ENCODE peak calls at places on chromosome 9, in six cellular contexts. One of them, this sample, is unnamed.

GRCh38 chr9:116151199-116151598 is 2.4 kb upstream of the PAPPA start:
- DNase-seq in body of pancreas: no peak
- DNase-seq in endothelial cell of umbilical vein: no peak
- DNase-seq in right atrium auricular region: no peak
- DNase-seq in ovary: no peak
- DNase-seq in heart right ventricle: no peak
- DNase-seq in this sample: no peak

GRCh38 chr9:37575511-37575914 is 667 bp downstream of the FBXO10 start:
- DNase-seq in endothelial cell of umbilical vein: peak
- DNase-seq in ovary: no peak
- DNase-seq in heart right ventricle: no peak
- DNase-seq in right atrium auricular region: no peak
- DNase-seq in body of pancreas: no peak
- DNase-seq in this sample: no peak

GRCh38 chr9:93054758-93055704 is 3.5 kb upstream of the SUSD3 start:
- DNase-seq in endothelial cell of umbilical vein: no peak
- DNase-seq in body of pancreas: no peak
- DNase-seq in ovary: no peak
- DNase-seq in heart right ventricle: no peak
- DNase-seq in right atrium auricular region: no peak
- DNase-seq in this sample: no peak

GRCh38 chr9:114450833-114451706 is 54.2 kb downstream of the WHRN start:
- DNase-seq in ovary: no peak
- DNase-seq in endothelial cell of umbilical vein: no peak
- DNase-seq in right atrium auricular region: no peak
- DNase-seq in heart right ventricle: no peak
- DNase-seq in body of pancreas: peak
- DNase-seq in this sample: no peak

GRCh38 chr9:124262596-124263045 is 4.9 kb downstream of the NEK6 start:
- DNase-seq in ovary: no peak
- DNase-seq in heart right ventricle: no peak
- DNase-seq in right atrium auricular region: no peak
- DNase-seq in endothelial cell of umbilical vein: no peak
- DNase-seq in body of pancreas: no peak
- DNase-seq in this sample: no peak

GRCh38 chr9:4970970-4971641 is 14.0 kb upstream of the JAK2 start:
- DNase-seq in body of pancreas: no peak
- DNase-seq in heart right ventricle: no peak
- DNase-seq in ovary: no peak
- DNase-seq in endothelial cell of umbilical vein: no peak
- DNase-seq in right atrium auricular region: no peak
- DNase-seq in this sample: no peak

GRCh38 chr9:12775373-12775962 is 648 bp downstream of the LURAP1L start:
- DNase-seq in right atrium auricular region: no peak
- DNase-seq in heart right ventricle: peak
- DNase-seq in body of pancreas: no peak
- DNase-seq in endothelial cell of umbilical vein: no peak
- DNase-seq in ovary: no peak
- DNase-seq in this sample: peak

GRCh38 chr9:34279431-34279830 is 49.6 kb downstream of the KIF24 start:
- DNase-seq in ovary: no peak
- DNase-seq in right atrium auricular region: no peak
- DNase-seq in heart right ventricle: no peak
- DNase-seq in endothelial cell of umbilical vein: peak
- DNase-seq in body of pancreas: no peak
- DNase-seq in this sample: peak

GRCh38 chr9:125747053-125747764 is at the start of gene PBX3:
- DNase-seq in right atrium auricular region: no peak
- DNase-seq in ovary: peak
- DNase-seq in endothelial cell of umbilical vein: peak
- DNase-seq in body of pancreas: peak
- DNase-seq in heart right ventricle: peak
- DNase-seq in this sample: peak

GRCh38 chr9:106920701-106921283 is 57.8 kb downstream of the ZNF462 start:
- DNase-seq in endothelial cell of umbilical vein: peak
- DNase-seq in heart right ventricle: no peak
- DNase-seq in body of pancreas: no peak
- DNase-seq in right atrium auricular region: no peak
- DNase-seq in ovary: no peak
- DNase-seq in this sample: peak

GRCh38 chr9:4167040-4167671 is 132.7 kb downstream of the GLIS3 start:
- DNase-seq in ovary: no peak
- DNase-seq in right atrium auricular region: no peak
- DNase-seq in body of pancreas: no peak
- DNase-seq in heart right ventricle: no peak
- DNase-seq in endothelial cell of umbilical vein: no peak
- DNase-seq in this sample: peak

GRCh38 chr9:126621056-126621918 is 7.6 kb downstream of the LMX1B start:
- DNase-seq in right atrium auricular region: no peak
- DNase-seq in heart right ventricle: no peak
- DNase-seq in endothelial cell of umbilical vein: no peak
- DNase-seq in body of pancreas: no peak
- DNase-seq in ovary: no peak
- DNase-seq in this sample: no peak

GRCh38 chr9:124257865-124258764 is at the start of gene NEK6:
- DNase-seq in right atrium auricular region: no peak
- DNase-seq in heart right ventricle: peak
- DNase-seq in endothelial cell of umbilical vein: peak
- DNase-seq in ovary: peak
- DNase-seq in body of pancreas: no peak
- DNase-seq in this sample: no peak

GRCh38 chr9:33946779-33947535 is 101.7 kb downstream of the UBAP2 start:
- DNase-seq in heart right ventricle: no peak
- DNase-seq in endothelial cell of umbilical vein: peak
- DNase-seq in body of pancreas: no peak
- DNase-seq in ovary: no peak
- DNase-seq in right atrium auricular region: no peak
- DNase-seq in this sample: peak

GRCh38 chr9:3972687-3973086 is 327.2 kb downstream of the GLIS3 start:
- DNase-seq in body of pancreas: no peak
- DNase-seq in ovary: no peak
- DNase-seq in endothelial cell of umbilical vein: no peak
- DNase-seq in right atrium auricular region: no peak
- DNase-seq in heart right ventricle: no peak
- DNase-seq in this sample: no peak

GRCh38 chr9:36928210-36928609 is 105.9 kb downstream of the PAX5 start:
- DNase-seq in endothelial cell of umbilical vein: no peak
- DNase-seq in heart right ventricle: no peak
- DNase-seq in ovary: no peak
- DNase-seq in right atrium auricular region: no peak
- DNase-seq in body of pancreas: no peak
- DNase-seq in this sample: no peak

GRCh38 chr9:93652604-93653592 is 76.5 kb downstream of the PHF2 start:
- DNase-seq in endothelial cell of umbilical vein: no peak
- DNase-seq in body of pancreas: peak
- DNase-seq in right atrium auricular region: no peak
- DNase-seq in ovary: no peak
- DNase-seq in heart right ventricle: peak
- DNase-seq in this sample: no peak

GRCh38 chr9:7320139-7320538 is 479.4 kb downstream of the DMAC1 start:
- DNase-seq in endothelial cell of umbilical vein: peak
- DNase-seq in ovary: no peak
- DNase-seq in heart right ventricle: no peak
- DNase-seq in right atrium auricular region: no peak
- DNase-seq in body of pancreas: no peak
- DNase-seq in this sample: peak

GRCh38 chr9:79955300-79955699 is 383.5 kb downstream of the TLE4 start:
- DNase-seq in right atrium auricular region: no peak
- DNase-seq in endothelial cell of umbilical vein: no peak
- DNase-seq in ovary: no peak
- DNase-seq in heart right ventricle: no peak
- DNase-seq in body of pancreas: no peak
- DNase-seq in this sample: no peak

GRCh38 chr9:72256912-72257311 is 107.7 kb downstream of the GDA start:
- DNase-seq in body of pancreas: no peak
- DNase-seq in endothelial cell of umbilical vein: no peak
- DNase-seq in right atrium auricular region: no peak
- DNase-seq in ovary: no peak
- DNase-seq in heart right ventricle: no peak
- DNase-seq in this sample: no peak

GRCh38 chr9:101536938-101537337 is 3.3 kb downstream of the RNF20 start:
- DNase-seq in heart right ventricle: no peak
- DNase-seq in endothelial cell of umbilical vein: peak
- DNase-seq in right atrium auricular region: no peak
- DNase-seq in ovary: no peak
- DNase-seq in body of pancreas: peak
- DNase-seq in this sample: peak

GRCh38 chr9:37921168-37921510 is 17.2 kb upstream of the SLC25A51 start:
- DNase-seq in right atrium auricular region: no peak
- DNase-seq in body of pancreas: no peak
- DNase-seq in heart right ventricle: no peak
- DNase-seq in endothelial cell of umbilical vein: no peak
- DNase-seq in ovary: peak
- DNase-seq in this sample: no peak

GRCh38 chr9:70110194-70111041 is 66.8 kb downstream of the MAMDC2 start:
- DNase-seq in right atrium auricular region: no peak
- DNase-seq in endothelial cell of umbilical vein: peak
- DNase-seq in body of pancreas: peak
- DNase-seq in ovary: no peak
- DNase-seq in heart right ventricle: no peak
- DNase-seq in this sample: no peak

DNA sequence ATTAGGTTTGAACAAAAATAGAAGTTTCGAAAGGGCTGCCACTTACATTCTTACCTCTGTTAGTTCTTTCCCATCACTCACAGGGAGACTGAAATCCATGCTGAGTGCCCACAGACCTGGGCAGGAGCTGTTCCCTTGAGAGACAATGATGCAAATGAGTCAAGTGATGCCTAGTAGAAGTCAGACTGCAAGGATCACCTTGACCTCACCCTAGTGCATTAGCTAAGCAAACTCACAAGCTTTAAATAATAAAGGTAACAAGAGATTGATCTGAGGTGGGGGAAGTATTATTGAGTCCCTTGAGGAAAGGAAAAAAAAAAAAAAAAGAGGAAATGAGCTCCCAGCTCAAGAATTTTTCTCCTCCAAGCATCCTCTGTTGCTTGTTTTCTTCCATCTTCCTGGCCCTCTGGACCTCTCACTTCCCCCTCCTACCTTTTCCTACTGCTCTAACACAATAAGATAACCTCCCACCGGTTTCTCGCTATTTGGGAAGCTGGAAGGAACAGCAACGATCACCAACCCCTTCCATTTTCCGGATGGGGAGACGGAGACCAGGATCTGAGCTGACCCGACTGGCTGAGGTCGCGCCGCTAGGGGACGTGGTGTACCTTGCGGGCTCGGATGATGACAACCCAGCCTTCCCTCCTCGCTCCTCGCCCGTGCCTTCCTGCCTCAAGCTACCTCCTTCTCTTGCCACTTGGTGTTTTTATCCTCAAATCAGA is 2.0 kb downstream of the LPAR1 start:
- DNase-seq in right atrium auricular region: peak
- DNase-seq in body of pancreas: peak
- DNase-seq in ovary: peak
- DNase-seq in heart right ventricle: peak
- DNase-seq in endothelial cell of umbilical vein: no peak
- DNase-seq in this sample: peak
- H3K27ac ChIP-seq in right atrium auricular region: peak
- H3K27ac ChIP-seq in body of pancreas: no peak
- H3K27ac ChIP-seq in ovary: no peak
- H3K27ac ChIP-seq in heart right ventricle: peak
- H3K27ac ChIP-seq in endothelial cell of umbilical vein: no peak
- H3K27ac ChIP-seq in this sample: no peak

DNA sequence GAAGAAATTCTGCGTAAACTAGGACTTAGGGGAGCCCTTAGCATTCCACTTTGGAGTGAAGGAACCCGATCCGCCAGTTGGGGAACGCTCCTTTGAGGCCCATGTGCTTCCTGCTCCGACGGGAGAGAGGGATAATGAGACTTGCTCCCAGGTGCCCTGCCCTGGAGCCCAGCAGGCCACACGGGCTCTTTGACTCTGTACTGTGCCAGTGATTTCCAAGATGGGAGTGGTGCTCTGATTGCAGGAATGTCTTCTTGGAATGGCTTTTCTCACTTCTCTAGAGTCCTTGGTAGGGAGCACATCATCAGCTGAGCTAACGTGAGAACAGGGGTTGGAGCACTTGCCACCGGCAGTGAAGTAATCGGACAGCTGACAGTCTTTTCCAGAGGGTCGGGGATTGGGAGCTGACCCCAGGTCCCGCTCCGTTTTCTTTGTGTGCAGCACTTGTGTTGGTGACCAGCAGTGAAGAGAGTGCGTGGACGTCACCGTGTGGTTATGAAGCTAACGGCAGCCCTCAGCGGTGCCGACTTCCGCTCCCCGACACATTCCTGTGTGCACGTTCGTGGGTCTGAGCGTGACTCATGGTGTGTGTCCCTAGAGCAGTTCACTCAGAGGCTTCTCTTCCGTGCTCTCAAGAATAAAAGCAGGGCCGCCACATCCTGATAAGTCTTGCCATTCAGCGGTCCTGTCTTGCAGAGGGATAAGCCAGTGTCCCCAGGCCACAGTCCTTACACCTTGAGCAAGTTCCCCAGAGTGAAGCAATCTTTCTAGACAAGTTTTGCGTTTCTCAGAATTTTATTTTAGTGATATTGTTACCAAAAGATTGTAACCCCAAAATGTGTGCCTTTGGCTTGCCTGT is 25.6 kb downstream of the ABL1 start:
- DNase-seq in body of pancreas: peak
- DNase-seq in heart right ventricle: peak
- DNase-seq in ovary: peak
- DNase-seq in endothelial cell of umbilical vein: peak
- DNase-seq in right atrium auricular region: peak
- DNase-seq in this sample: peak
- TF ChIP-seq CTCF in body of pancreas: peak
- TF ChIP-seq CTCF in heart right ventricle: peak
- TF ChIP-seq CTCF in ovary: peak
- TF ChIP-seq CTCF in endothelial cell of umbilical vein: no peak
- TF ChIP-seq CTCF in right atrium auricular region: peak
- TF ChIP-seq CTCF in this sample: peak

DNA sequence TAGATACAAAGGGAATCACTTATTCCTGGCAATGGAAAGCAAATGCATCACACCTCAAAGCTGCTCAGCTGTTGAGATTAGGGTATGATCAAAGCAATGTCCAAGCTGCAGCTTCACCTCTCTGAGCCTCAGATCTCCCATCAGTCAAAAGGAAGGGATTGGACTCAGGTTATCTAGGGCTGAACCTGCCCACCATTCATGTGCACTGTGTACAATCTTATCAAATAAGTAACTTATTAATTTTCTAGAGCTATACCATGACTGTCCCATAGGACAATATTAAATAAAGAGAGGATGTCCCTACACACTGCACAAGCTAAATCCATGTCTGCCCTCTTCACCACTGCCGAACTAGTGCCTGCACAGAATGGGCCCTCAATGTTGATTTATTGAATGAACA is 127.0 kb downstream of the HSD17B3 start:
- DNase-seq in ovary: no peak
- DNase-seq in heart right ventricle: no peak
- DNase-seq in body of pancreas: no peak
- DNase-seq in right atrium auricular region: no peak
- DNase-seq in endothelial cell of umbilical vein: no peak
- DNase-seq in this sample: no peak
- H3K27ac ChIP-seq in ovary: no peak
- H3K27ac ChIP-seq in heart right ventricle: no peak
- H3K27ac ChIP-seq in body of pancreas: no peak
- H3K27ac ChIP-seq in right atrium auricular region: no peak
- H3K27ac ChIP-seq in endothelial cell of umbilical vein: no peak
- H3K27ac ChIP-seq in this sample: no peak

DNA sequence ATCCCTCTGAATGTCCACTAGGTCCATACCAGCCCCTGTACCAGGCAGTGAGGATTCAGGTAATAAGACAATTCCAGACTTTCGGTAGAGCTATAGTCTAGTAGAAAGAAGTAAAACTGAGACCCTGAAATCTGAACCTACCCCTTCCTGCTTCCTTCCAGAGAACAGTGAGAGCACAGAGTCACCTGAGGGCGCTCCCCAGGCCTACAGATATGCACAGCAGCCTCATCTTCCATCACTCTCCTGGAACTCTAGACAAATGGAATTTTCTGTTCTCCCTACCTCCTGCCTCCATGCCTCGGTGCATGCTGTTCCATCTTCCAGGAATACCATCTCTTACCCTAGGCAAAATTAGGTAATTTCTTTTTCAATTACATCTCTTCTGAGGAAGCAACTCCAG is 3.1 kb upstream of the GNA14 start:
- DNase-seq in right atrium auricular region: no peak
- DNase-seq in body of pancreas: no peak
- DNase-seq in endothelial cell of umbilical vein: no peak
- DNase-seq in heart right ventricle: no peak
- DNase-seq in ovary: no peak
- DNase-seq in this sample: no peak
- TF ChIP-seq CTCF in right atrium auricular region: no peak
- TF ChIP-seq CTCF in body of pancreas: no peak
- TF ChIP-seq CTCF in endothelial cell of umbilical vein: no peak
- TF ChIP-seq CTCF in heart right ventricle: no peak
- TF ChIP-seq CTCF in ovary: no peak
- TF ChIP-seq CTCF in this sample: no peak